ENCODE peak calls at places on chromosomes 1 and 21, in six cellular contexts. N, L, J, B, K and P are unnamed samples.

GRCh38 chr1:161733526-161733925 is 12.2 kb downstream of the FCRLB start:
- DNase-seq in N (no peak), L (no peak), J (no peak), B (no peak), K (no peak), P (no peak)

GRCh38 chr1:48817505-48818114 is 40.9 kb upstream of the BEND5 start:
- DNase-seq in N (peak; percentile 30), L (peak; percentile 21), J (peak; percentile 47), B (peak; percentile 17), K (peak; percentile 2), P (no peak)

GRCh38 chr1:87331319-87332269 is 2.9 kb downstream of the LMO4 start:
- DNase-seq in N (peak; percentile 89), L (no peak), J (peak; percentile 71), B (peak; percentile 66), K (peak; percentile 80), P (no peak)

GRCh38 chr21:44425895-44426662 is 29.2 kb upstream of the LRRC3 start:
- DNase-seq in N (no peak), L (no peak), J (peak; percentile 1), B (no peak), K (no peak), P (no peak)

GRCh38 chr1:31677949-31678348 is 25.9 kb downstream of the COL16A1 start:
- DNase-seq in N (no peak), L (no peak), J (peak; percentile 65), B (no peak), K (no peak), P (no peak)

GRCh38 chr1:11158291-11158690 is 30.9 kb upstream of the ANGPTL7 start:
- DNase-seq in N (no peak), L (no peak), J (no peak), B (no peak), K (no peak), P (no peak)

GRCh38 chr1:21027805-21028204 is 148.9 kb downstream of the EIF4G3 start:
- DNase-seq in N (no peak), L (no peak), J (no peak), B (no peak), K (no peak), P (no peak)

GRCh38 chr21:33767236-33767635 is 124.9 kb downstream of the ITSN1 start:
- DNase-seq in N (no peak), L (no peak), J (no peak), B (no peak), K (no peak), P (no peak)

GRCh38 chr1:21381354-21381753 is 58.6 kb upstream of the NBPF3 start:
- DNase-seq in N (no peak), L (no peak), J (no peak), B (no peak), K (no peak), P (no peak)

GRCh38 chr1:13443506-13443905 is 33.3 kb downstream of the PRAMEF20 start:
- DNase-seq in N (no peak), L (no peak), J (no peak), B (no peak), K (no peak), P (no peak)

GRCh38 chr1:183859865-183860264 is 54.9 kb downstream of the RGL1 start:
- DNase-seq in N (no peak), L (no peak), J (no peak), B (no peak), K (no peak), P (no peak)

GRCh38 chr1:100438789-100439188 is 86.5 kb downstream of the CDC14A start:
- DNase-seq in N (no peak), L (no peak), J (no peak), B (no peak), K (no peak), P (no peak)

GRCh38 chr1:239354211-239354610 is 32.2 kb upstream of the CHRM3 start:
- DNase-seq in N (no peak), L (no peak), J (no peak), B (no peak), K (no peak), P (no peak)

GRCh38 chr1:92695104-92695503 is 89.8 kb downstream of the EVI5 start:
- DNase-seq in N (no peak), L (no peak), J (no peak), B (no peak), K (no peak), P (no peak)

GRCh38 chr1:240001177-240001740 is 90.4 kb upstream of the FMN2 start:
- DNase-seq in N (no peak), L (no peak), J (no peak), B (no peak), K (no peak), P (no peak)

GRCh38 chr1:94983343-94983742 is 56.4 kb upstream of the CNN3 start:
- DNase-seq in N (no peak), L (no peak), J (no peak), B (no peak), K (no peak), P (no peak)

GRCh38 chr1:17201201-17202021 is 3.5 kb upstream of the PADI1 start:
- DNase-seq in N (no peak), L (no peak), J (no peak), B (no peak), K (no peak), P (no peak)

GRCh38 chr21:25338415-25338814 is 268.9 kb downstream of the MRPL39 start:
- DNase-seq in N (no peak), L (no peak), J (no peak), B (no peak), K (no peak), P (no peak)

GRCh38 chr1:11488201-11488770 is 9.3 kb downstream of the DISP3 start:
- DNase-seq in N (no peak), L (no peak), J (no peak), B (no peak), K (no peak), P (no peak)

GRCh38 chr1:68373173-68373572 is 76.6 kb downstream of the RPE65 start:
- DNase-seq in N (no peak), L (no peak), J (no peak), B (no peak), K (no peak), P (no peak)

GRCh38 chr1:192491804-192492554 is 83.6 kb upstream of the RGS1 start:
- DNase-seq in N (no peak), L (no peak), J (no peak), B (no peak), K (no peak), P (no peak)

GRCh38 chr1:58006421-58007032 is 540.0 kb downstream of the OMA1 start:
- DNase-seq in N (no peak), L (no peak), J (no peak), B (no peak), K (no peak), P (no peak)

GRCh38 chr1:109482796-109483638 is 688 bp upstream of the ATXN7L2 start:
- DNase-seq in N (peak; percentile 67), L (no peak), J (peak; percentile 72), B (peak; percentile 64), K (no peak), P (no peak)

GRCh38 chr21:45636921-45637646 is 6.4 kb upstream of the PCBP3 start:
- DNase-seq in N (no peak), L (no peak), J (no peak), B (no peak), K (no peak), P (no peak)

GRCh38 chr1:9808459-9808858 is 15.3 kb downstream of the CLSTN1 start:
- DNase-seq in N (no peak), L (no peak), J (no peak), B (no peak), K (no peak), P (no peak)

GRCh38 chr1:111290640-111291039 is at the start of gene CHIA:
- DNase-seq in N (peak; percentile 95), L (peak; percentile 67), J (no peak), B (no peak), K (no peak), P (no peak)

GRCh38 chr1:227561303-227561702 is 2.1 kb upstream of the ZNF678 start:
- DNase-seq in N (no peak), L (no peak), J (no peak), B (no peak), K (no peak), P (no peak)

GRCh38 chr21:31721381-31721780 is 10.5 kb downstream of the SCAF4 start:
- DNase-seq in N (no peak), L (no peak), J (no peak), B (no peak), K (no peak), P (no peak)

GRCh38 chr1:50106095-50106761 is 2.5 kb upstream of the ELAVL4 start:
- DNase-seq in N (peak; percentile 41), L (no peak), J (no peak), B (no peak), K (no peak), P (no peak)

GRCh38 chr1:2988256-2988655 is 33.0 kb upstream of the ACTRT2 start:
- DNase-seq in N (no peak), L (no peak), J (no peak), B (no peak), K (no peak), P (no peak)

GRCh38 chr1:22526098-22526497 is 37.2 kb upstream of the EPHA8 start:
- DNase-seq in N (no peak), L (no peak), J (no peak), B (no peak), K (no peak), P (no peak)

GRCh38 chr1:39427369-39427768 is 64.1 kb upstream of the BMP8A start:
- DNase-seq in N (no peak), L (no peak), J (no peak), B (no peak), K (no peak), P (no peak)

GRCh38 chr1:9628541-9629444 is 22.7 kb upstream of the PIK3CD start:
- DNase-seq in N (no peak), L (no peak), J (no peak), B (no peak), K (peak; percentile 87), P (no peak)

GRCh38 chr1:172322219-172323061 is 98.0 kb upstream of the C1orf105 start:
- DNase-seq in N (no peak), L (no peak), J (no peak), B (no peak), K (no peak), P (no peak)

GRCh38 chr1:110235839-110236682 is 25.9 kb downstream of the KCNC4 start:
- DNase-seq in N (no peak), L (no peak), J (no peak), B (no peak), K (peak; percentile 40), P (no peak)